ENCODE peak calls at places on chromosomes 1 and 21, in four cellular contexts. U is naive thymus-derived CD4-positive, alpha-beta T cell; O is GM10248; E is mesenchymal stem cell. W is an unnamed sample.
A peak's percentile ranks its signal among the peaks of the same experiment; 100 is the strongest.

GRCh38 chr1:166166701-166167394 is at the start of gene FAM78B:
- DNase-seq in U (peak; percentile 59), O (peak; percentile 89), E (peak; percentile 2), W (peak; percentile 69)

GRCh38 chr1:207396360-207396759 is 57.8 kb upstream of the CR2 start:
- DNase-seq in U (no peak), O (no peak), E (no peak), W (no peak)

GRCh38 chr1:151428068-151428467 is 28.7 kb downstream of the PSMB4 start:
- DNase-seq in U (no peak), O (no peak), E (no peak), W (no peak)

GRCh38 chr1:55600243-55600642 is 385.1 kb upstream of the USP24 start:
- DNase-seq in U (no peak), O (no peak), E (no peak), W (no peak)

GRCh38 chr1:53754484-53755312 is 15.7 kb upstream of the GLIS1 start:
- DNase-seq in U (no peak), O (peak; percentile 58), E (peak; percentile 66), W (no peak)

GRCh38 chr21:42463861-42464515 is 32.0 kb downstream of the RSPH1 start:
- DNase-seq in U (peak; percentile 57), O (no peak), E (peak; percentile 59), W (no peak)

GRCh38 chr21:42319368-42319767 is 4.2 kb upstream of the TFF3 start:
- DNase-seq in U (peak; percentile 15), O (peak; percentile 47), E (no peak), W (no peak)

GRCh38 chr1:218409946-218410510 is 64.9 kb downstream of the TGFB2 start:
- DNase-seq in U (no peak), O (no peak), E (no peak), W (no peak)

GRCh38 chr1:84143796-84144565 is at the start of gene PRKACB:
- DNase-seq in U (no peak), O (peak; percentile 18), E (peak; percentile 61), W (peak; percentile 10)

GRCh38 chr1:206794294-206794908 is 22.1 kb upstream of the IL10 start:
- DNase-seq in U (no peak), O (no peak), E (no peak), W (no peak)

GRCh38 chr1:153663211-153663610 is 4.7 kb downstream of the SNAPIN start:
- DNase-seq in U (no peak), O (no peak), E (peak; percentile 56), W (no peak)

GRCh38 chr1:30388386-30388785 is 335.0 kb downstream of the MATN1 start:
- DNase-seq in U (no peak), O (no peak), E (no peak), W (peak; percentile 25)

GRCh38 chr1:62050165-62050564 is 144.5 kb upstream of the L1TD1 start:
- DNase-seq in U (no peak), O (no peak), E (no peak), W (no peak)

GRCh38 chr1:174116042-174116441 is 43.3 kb upstream of the RABGAP1L start:
- DNase-seq in U (no peak), O (no peak), E (peak; percentile 41), W (no peak)

GRCh38 chr1:116485071-116485735 is 85.6 kb downstream of the CD58 start:
- DNase-seq in U (peak; percentile 79), O (peak; percentile 82), E (peak; percentile 80), W (peak; percentile 75)

GRCh38 chr1:200409203-200409760 is 554 bp downstream of the ZNF281 start:
- DNase-seq in U (no peak), O (peak; percentile 41), E (peak; percentile 57), W (no peak)

GRCh38 chr1:159935305-159935704 is 10.0 kb upstream of the TAGLN2 start:
- DNase-seq in U (no peak), O (no peak), E (no peak), W (peak; percentile 35)

GRCh38 chr1:164763098-164763497 is 204.1 kb downstream of the PBX1 start:
- DNase-seq in U (no peak), O (no peak), E (no peak), W (no peak)

GRCh38 chr1:113538225-113538624 is 147.9 kb downstream of the MAGI3 start:
- DNase-seq in U (no peak), O (no peak), E (no peak), W (no peak)

GRCh38 chr1:43930949-43931275 is 2.7 kb upstream of the ARTN start:
- DNase-seq in U (no peak), O (no peak), E (no peak), W (no peak)

GRCh38 chr1:40757084-40757483 is 26.5 kb upstream of the KCNQ4 start:
- DNase-seq in U (no peak), O (no peak), E (no peak), W (no peak)

GRCh38 chr1:210412240-210412639 is 83.5 kb downstream of the HHAT start:
- DNase-seq in U (no peak), O (no peak), E (no peak), W (no peak)

GRCh38 chr1:180116964-180117763 is 37.5 kb upstream of the QSOX1 start:
- DNase-seq in U (no peak), O (no peak), E (peak; percentile 74), W (no peak)

GRCh38 chr21:27954806-27955205 is 987.9 kb upstream of the ADAMTS5 start:
- DNase-seq in U (no peak), O (no peak), E (peak; percentile 94), W (no peak)

GRCh38 chr1:180156201-180156600 is 1.5 kb downstream of the QSOX1 start:
- DNase-seq in U (no peak), O (no peak), E (peak; percentile 19), W (no peak)

GRCh38 chr1:2603521-2604155 is 17.1 kb downstream of the PRXL2B start:
- DNase-seq in U (no peak), O (no peak), E (no peak), W (no peak)

GRCh38 chr1:66383168-66383567 is 150.8 kb upstream of the SGIP1 start:
- DNase-seq in U (no peak), O (no peak), E (no peak), W (no peak)

GRCh38 chr1:230300322-230301301 is 125.5 kb downstream of the PGBD5 start:
- DNase-seq in U (no peak), O (no peak), E (no peak), W (peak; percentile 56)

GRCh38 chr1:105544475-105544874 is 1512.0 kb upstream of the PRMT6 start:
- DNase-seq in U (no peak), O (no peak), E (no peak), W (no peak)

GRCh38 chr1:230136453-230137327 is 69.7 kb downstream of the GALNT2 start:
- DNase-seq in U (no peak), O (no peak), E (no peak), W (no peak)

GRCh38 chr21:44594406-44594916 is 2.2 kb upstream of the KRTAP10-6 start:
- DNase-seq in U (no peak), O (no peak), E (no peak), W (no peak)

GRCh38 chr1:102861247-102861646 is 247.1 kb downstream of the COL11A1 start:
- DNase-seq in U (no peak), O (no peak), E (peak; percentile 14), W (no peak)

GRCh38 chr21:28247454-28248020 is 745.1 kb downstream of the LTN1 start:
- DNase-seq in U (no peak), O (no peak), E (no peak), W (no peak)

GRCh38 chr21:44694776-44695175 is 2.2 kb upstream of the KRTAP10-12 start:
- DNase-seq in U (peak; percentile 18), O (no peak), E (no peak), W (no peak)

GRCh38 chr21:17613242-17613676 is 558 bp upstream of the BTG3 start:
- DNase-seq in U (no peak), O (peak; percentile 38), E (peak; percentile 28), W (no peak)

GRCh38 chr1:210770396-210770984 is 363.5 kb downstream of the KCNH1 start:
- DNase-seq in U (no peak), O (no peak), E (no peak), W (no peak)

GRCh38 chr1:1430114-1430982 is 5.1 kb upstream of the VWA1 start:
- DNase-seq in U (no peak), O (no peak), E (peak; percentile 69), W (no peak)

GRCh38 chr1:231844986-231845502 is 218.5 kb downstream of the DISC1 start:
- DNase-seq in U (no peak), O (no peak), E (peak; percentile 70), W (no peak)

GRCh38 chr1:201466492-201466891 is 2.5 kb downstream of the PHLDA3 start:
- DNase-seq in U (no peak), O (no peak), E (peak; percentile 39), W (no peak)

GRCh38 chr1:90809093-90809492 is 92.0 kb upstream of the BARHL2 start:
- DNase-seq in U (no peak), O (no peak), E (no peak), W (no peak)

W was measured in B cell.